ENCODE peak calls at places on chromosome 11, in seven cellular contexts. Y, L, G, D, F, S and N are unnamed samples.

GRCh38 chr11:10109836-10110235 is 184.2 kb downstream of the SBF2 start:
- DNase-seq in Y (no peak), L (no peak), G (no peak), D (no peak), F (peak), S (no peak), N (no peak)

GRCh38 chr11:34264266-34265110 is 93.3 kb downstream of the ABTB2 start:
- DNase-seq in Y (no peak), L (no peak), G (no peak), D (no peak), F (no peak), S (no peak), N (no peak)

GRCh38 chr11:118872403-118872821 is 11.3 kb upstream of the CXCR5 start:
- DNase-seq in Y (no peak), L (no peak), G (no peak), D (no peak), F (no peak), S (no peak), N (no peak)

GRCh38 chr11:64644348-64645242 is 53.6 kb downstream of the SLC22A12 start:
- DNase-seq in Y (no peak), L (no peak), G (no peak), D (peak), F (no peak), S (no peak), N (no peak)

GRCh38 chr11:46392421-46393230 is 1.1 kb upstream of the CHRM4 start:
- DNase-seq in Y (peak), L (no peak), G (peak), D (peak), F (peak), S (peak), N (no peak)

GRCh38 chr11:93169950-93170561 is 27.7 kb downstream of the SLC36A4 start:
- DNase-seq in Y (no peak), L (no peak), G (peak), D (no peak), F (peak), S (no peak), N (no peak)

GRCh38 chr11:100821198-100821597 is 134.1 kb downstream of the ARHGAP42 start:
- DNase-seq in Y (no peak), L (no peak), G (no peak), D (no peak), F (peak), S (no peak), N (no peak)

GRCh38 chr11:4065086-4065485 is 29.5 kb upstream of the RRM1 start:
- DNase-seq in Y (no peak), L (no peak), G (no peak), D (no peak), F (no peak), S (no peak), N (no peak)